ENCODE peak calls at places on chromosomes 2 and 18, in seven cellular contexts. G is H54; D is stimulated activated CD8-positive, alpha-beta memory T cell treated with anti-CD3 and anti-CD28 coated beads, Interleukin-15, amount 100 ng/mL, for 24 hours; T is GM20000; X is GF-D8; O is choroid plexus epithelial cell; L is ACHN. J is an unnamed sample.

GRCh38 chr2:220628252-220628651 is 943.9 kb downstream of the EPHA4 start:
- DNase-seq in G (no peak), D (no peak), T (no peak), X (no peak), O (no peak), L (no peak), J (no peak)

GRCh38 chr18:37403100-37403781 is 162.4 kb downstream of the CELF4 start:
- DNase-seq in G (peak; percentile 20), D (no peak), T (no peak), X (no peak), O (peak; percentile 30), L (peak; percentile 74), J (peak; percentile 63)

GRCh38 chr18:56913970-56914369 is 232.9 kb upstream of the BOD1L2 start:
- DNase-seq in G (no peak), D (no peak), T (no peak), X (no peak), O (no peak), L (no peak), J (no peak)

GRCh38 chr2:7523557-7524210 is 606.5 kb downstream of the RNF144A start:
- DNase-seq in G (no peak), D (no peak), T (no peak), X (no peak), O (no peak), L (no peak), J (no peak)

GRCh38 chr2:67510745-67511144 is 113.6 kb downstream of the ETAA1 start:
- DNase-seq in G (no peak), D (no peak), T (no peak), X (no peak), O (peak; percentile 87), L (no peak), J (no peak)

GRCh38 chr2:216654528-216655052 is 21.4 kb downstream of the IGFBP2 start:
- DNase-seq in G (no peak), D (no peak), T (no peak), X (no peak), O (peak; percentile 27), L (no peak), J (no peak)

GRCh38 chr2:23246992-23247683 is 137.8 kb upstream of the KLHL29 start:
- DNase-seq in G (no peak), D (no peak), T (no peak), X (no peak), O (no peak), L (no peak), J (no peak)

GRCh38 chr2:39488450-39488849 is 51.4 kb upstream of the MAP4K3 start:
- DNase-seq in G (no peak), D (no peak), T (no peak), X (no peak), O (peak; percentile 98), L (peak; percentile 77), J (peak; percentile 74)

GRCh38 chr2:153145470-153145869 is 333.1 kb downstream of the RPRM start:
- DNase-seq in G (no peak), D (no peak), T (no peak), X (no peak), O (no peak), L (no peak), J (no peak)

GRCh38 chr18:48122376-48122775 is 191.9 kb upstream of the SMAD2 start:
- DNase-seq in G (no peak), D (no peak), T (no peak), X (no peak), O (no peak), L (no peak), J (no peak)

GRCh38 chr2:148027822-148028221 is 6.9 kb downstream of the MBD5 start:
- DNase-seq in G (no peak), D (no peak), T (no peak), X (no peak), O (peak; percentile 20), L (peak; percentile 24), J (no peak)

GRCh38 chr2:231321021-231321420 is 74.5 kb upstream of the B3GNT7 start:
- DNase-seq in G (no peak), D (no peak), T (no peak), X (no peak), O (no peak), L (no peak), J (no peak)

GRCh38 chr2:121343191-121343590 is 58.2 kb upstream of the TFCP2L1 start:
- DNase-seq in G (no peak), D (no peak), T (no peak), X (no peak), O (no peak), L (no peak), J (no peak)

GRCh38 chr18:64974378-64975125 is 776.3 kb upstream of the CDH7 start:
- DNase-seq in G (no peak), D (no peak), T (no peak), X (no peak), O (no peak), L (no peak), J (no peak)

GRCh38 chr18:25832008-25832604 is 258.3 kb downstream of the SS18 start:
- DNase-seq in G (peak; percentile 7), D (no peak), T (peak; percentile 46), X (no peak), O (peak; percentile 77), L (peak; percentile 57), J (peak; percentile 23)

GRCh38 chr2:23669413-23670244 is 257.3 kb downstream of the ATAD2B start:
- DNase-seq in G (no peak), D (no peak), T (no peak), X (no peak), O (peak; percentile 56), L (no peak), J (no peak)

GRCh38 chr2:54549912-54550518 is 93.9 kb downstream of the SPTBN1 start:
- DNase-seq in G (no peak), D (no peak), T (no peak), X (no peak), O (no peak), L (no peak), J (no peak)

GRCh38 chr2:147161746-147162145 is 683.1 kb upstream of the ACVR2A start:
- DNase-seq in G (no peak), D (no peak), T (no peak), X (no peak), O (no peak), L (no peak), J (no peak)

GRCh38 chr2:46837112-46837454 is 78.5 kb downstream of the MCFD2 start:
- DNase-seq in G (no peak), D (no peak), T (no peak), X (no peak), O (no peak), L (no peak), J (no peak)

GRCh38 chr2:108927405-108927804 is 61.6 kb downstream of the EDAR start:
- DNase-seq in G (no peak), D (no peak), T (no peak), X (no peak), O (no peak), L (no peak), J (no peak)

GRCh38 chr2:102070058-102070642 is 72.4 kb upstream of the IL1R1 start:
- DNase-seq in G (peak; percentile 70), D (no peak), T (no peak), X (no peak), O (peak; percentile 85), L (peak; percentile 71), J (no peak)

GRCh38 chr2:40448476-40449079 is 3.3 kb downstream of the SLC8A1 start:
- DNase-seq in G (no peak), D (no peak), T (peak; percentile 26), X (no peak), O (peak; percentile 50), L (peak; percentile 77), J (no peak)

GRCh38 chr2:59899692-59900091 is 653.8 kb downstream of the BCL11A start:
- DNase-seq in G (no peak), D (no peak), T (no peak), X (no peak), O (no peak), L (no peak), J (no peak)

GRCh38 chr18:45617284-45617683 is 2.0 kb downstream of the SLC14A2 start:
- DNase-seq in G (peak; percentile 80), D (no peak), T (no peak), X (no peak), O (peak; percentile 80), L (peak; percentile 79), J (peak; percentile 9)

GRCh38 chr2:156321243-156321904 is 11.1 kb downstream of the NR4A2 start:
- DNase-seq in G (no peak), D (no peak), T (peak; percentile 20), X (no peak), O (no peak), L (no peak), J (no peak)

GRCh38 chr2:179571141-179571713 is 290.2 kb downstream of the ZNF385B start:
- DNase-seq in G (no peak), D (no peak), T (no peak), X (no peak), O (peak; percentile 7), L (no peak), J (no peak)

GRCh38 chr2:96103906-96104861 is 12.2 kb downstream of the ADRA2B start:
- DNase-seq in G (no peak), D (no peak), T (no peak), X (no peak), O (no peak), L (no peak), J (no peak)

GRCh38 chr2:211611061-211611518 is 927.5 kb downstream of the ERBB4 start:
- DNase-seq in G (peak; percentile 2), D (no peak), T (peak; percentile 16), X (no peak), O (no peak), L (peak; percentile 26), J (no peak)

GRCh38 chr2:26693287-26693849 is 846 bp downstream of the KCNK3 start:
- DNase-seq in G (no peak), D (no peak), T (peak; percentile 37), X (no peak), O (no peak), L (no peak), J (no peak)

GRCh38 chr18:47251289-47252120 is at the start of gene SKOR2:
- DNase-seq in G (no peak), D (no peak), T (no peak), X (no peak), O (no peak), L (no peak), J (no peak)

GRCh38 chr2:44038277-44038676 is 42.5 kb upstream of the LRPPRC start:
- DNase-seq in G (no peak), D (no peak), T (no peak), X (no peak), O (no peak), L (no peak), J (no peak)

GRCh38 chr2:98709530-98709929 is 21.4 kb downstream of the MGAT4A start:
- DNase-seq in G (no peak), D (no peak), T (no peak), X (no peak), O (no peak), L (no peak), J (no peak)

GRCh38 chr2:83994767-83995166 is 464.3 kb downstream of the SUCLG1 start:
- DNase-seq in G (no peak), D (no peak), T (no peak), X (no peak), O (no peak), L (no peak), J (no peak)

GRCh38 chr2:28454016-28454930 is 41.6 kb upstream of the PLB1 start:
- DNase-seq in G (no peak), D (no peak), T (no peak), X (no peak), O (no peak), L (no peak), J (no peak)

J was measured in RCC 7860.